ENCODE peak calls at places on chromosomes 2 and 18, in eight cellular contexts. F, V, B, Q, L, M, H and G are unnamed samples.

GRCh38 chr2:206230060-206230890 is 44.2 kb upstream of the ZDBF2 start:
- DNase-seq in F (no peak), V (no peak), B (no peak), Q (no peak), L (no peak), M (no peak), H (no peak), G (no peak)

GRCh38 chr2:17934721-17935120 is 56.3 kb downstream of the KCNS3 start:
- DNase-seq in F (no peak), V (peak; percentile 50), B (no peak), Q (peak; percentile 58), L (no peak), M (no peak), H (no peak), G (no peak)

GRCh38 chr2:72973566-72974435 is 56.5 kb downstream of the EMX1 start:
- DNase-seq in F (no peak), V (peak; percentile 49), B (no peak), Q (peak; percentile 57), L (no peak), M (peak; percentile 41), H (no peak), G (no peak)

GRCh38 chr2:13193075-13193474 is 476.3 kb downstream of the TRIB2 start:
- DNase-seq in F (no peak), V (no peak), B (no peak), Q (peak; percentile 70), L (no peak), M (no peak), H (no peak), G (no peak)

GRCh38 chr2:99569393-99569792 is 79.6 kb upstream of the REV1 start:
- DNase-seq in F (no peak), V (no peak), B (no peak), Q (no peak), L (no peak), M (no peak), H (no peak), G (no peak)

GRCh38 chr2:118340103-118340502 is 251.8 kb downstream of the INSIG2 start:
- DNase-seq in F (no peak), V (no peak), B (no peak), Q (no peak), L (no peak), M (no peak), H (no peak), G (no peak)

GRCh38 chr2:234444888-234445287 is 52.0 kb downstream of the ARL4C start:
- DNase-seq in F (no peak), V (no peak), B (no peak), Q (peak; percentile 94), L (peak; percentile 53), M (peak; percentile 45), H (no peak), G (no peak)

GRCh38 chr2:49037197-49037596 is 117.1 kb downstream of the FSHR start:
- DNase-seq in F (no peak), V (no peak), B (no peak), Q (no peak), L (no peak), M (no peak), H (no peak), G (no peak)

GRCh38 chr18:66603941-66604627 is at the start of gene CDH19:
- DNase-seq in F (no peak), V (no peak), B (no peak), Q (no peak), L (no peak), M (no peak), H (no peak), G (no peak)

GRCh38 chr18:59556265-59556664 is 141.0 kb downstream of the CCBE1 start:
- DNase-seq in F (no peak), V (no peak), B (no peak), Q (peak; percentile 64), L (no peak), M (no peak), H (no peak), G (no peak)

GRCh38 chr2:10041711-10042110 is 1.6 kb upstream of the KLF11 start:
- DNase-seq in F (no peak), V (no peak), B (no peak), Q (no peak), L (no peak), M (no peak), H (no peak), G (no peak)
- H3K4me3 ChIP-seq in F (no peak overlapping the region), V (peak overlapping the region; percentile 57), B (no peak overlapping the region), Q (no peak overlapping the region), L (no peak overlapping the region), M (no peak overlapping the region), H (no peak overlapping the region), G (no peak overlapping the region)

GRCh38 chr2:239296020-239296932 is 104.5 kb downstream of the HDAC4 start:
- DNase-seq in F (peak; percentile 11), V (peak; percentile 49), B (no peak), Q (no peak), L (no peak), M (peak; percentile 13), H (no peak), G (peak; percentile 56)
- H3K27ac ChIP-seq in F (peak overlapping the region; percentile 9), V (peak overlapping the region; percentile 97), B (no peak overlapping the region), Q (no peak overlapping the region), L (no peak overlapping the region), M (peak overlapping the region; percentile 39), H (peak overlapping the region; percentile 53), G (peak overlapping the region; percentile 73)

GRCh38 chr18:79608535-79608934 is 71.1 kb upstream of the CTDP1 start:
- DNase-seq in F (peak; percentile 10), V (peak; percentile 47), B (no peak), Q (no peak), L (no peak), M (no peak), H (no peak), G (no peak)

GRCh38 chr18:79611040-79611681 is 68.4 kb upstream of the CTDP1 start:
- DNase-seq in F (no peak), V (peak; percentile 46), B (no peak), Q (peak; percentile 47), L (no peak), M (no peak), H (no peak), G (peak; percentile 30)

GRCh38 chr18:79609021-79609461 is 70.6 kb upstream of the CTDP1 start:
- DNase-seq in F (no peak), V (peak; percentile 26), B (no peak), Q (no peak), L (no peak), M (no peak), H (no peak), G (no peak)

GRCh38 chr18:79610461-79611039 is 69.1 kb upstream of the CTDP1 start:
- DNase-seq in F (no peak), V (peak; percentile 53), B (no peak), Q (no peak), L (no peak), M (peak; percentile 3), H (no peak), G (no peak)

DNA sequence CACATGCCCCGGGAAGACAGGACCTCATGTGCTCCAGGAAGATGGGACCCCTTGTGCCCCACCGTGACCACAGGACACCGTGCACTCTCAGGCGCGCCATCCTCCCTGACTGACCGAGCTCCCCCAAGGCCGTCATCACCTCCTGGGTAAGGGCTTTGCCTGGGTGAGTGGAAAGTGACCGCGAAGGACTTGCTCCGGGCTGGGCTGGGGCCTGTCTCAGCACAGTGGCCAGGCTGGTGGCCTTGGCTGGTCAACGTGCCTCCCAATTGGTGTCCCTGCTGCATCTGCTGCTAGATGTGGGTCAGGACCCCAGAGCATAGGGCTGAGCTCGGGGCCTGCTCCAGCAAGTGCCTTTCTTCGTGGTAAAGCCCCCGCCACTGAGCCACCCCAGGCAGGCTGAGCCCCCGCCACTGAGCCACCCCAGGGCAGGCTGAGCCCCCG is 69.7 kb upstream of the CTDP1 start:
- DNase-seq in F (no peak), V (peak; percentile 40), B (no peak), Q (no peak), L (no peak), M (no peak), H (no peak), G (no peak)
- H3K27me3 ChIP-seq in F (no peaks in the 10 kb centered on the region), V (peaks cover 7% of the 10 kb centered on the region), B (no peaks in the 10 kb centered on the region), Q (no peaks in the 10 kb centered on the region), L (no peaks in the 10 kb centered on the region), M (no peaks in the 10 kb centered on the region), H (no peaks in the 10 kb centered on the region), G (no peaks in the 10 kb centered on the region)

GRCh38 chr2:237075749-237076599 is 9.7 kb upstream of the COPS8 start:
- DNase-seq in F (no peak), V (no peak), B (no peak), Q (no peak), L (no peak), M (no peak), H (no peak), G (no peak)
- H3K4me3 ChIP-seq in F (no peak overlapping the region), V (no peak overlapping the region), B (no peak overlapping the region), Q (no peak overlapping the region), L (no peak overlapping the region), M (no peak overlapping the region), H (no peak overlapping the region), G (no peak overlapping the region)

GRCh38 chr2:201908901-201909300 is 102.6 kb downstream of the CDK15 start:
- DNase-seq in F (no peak), V (no peak), B (no peak), Q (no peak), L (no peak), M (no peak), H (no peak), G (no peak)

GRCh38 chr2:201909348-201909747 is 103.0 kb downstream of the CDK15 start:
- DNase-seq in F (no peak), V (no peak), B (no peak), Q (peak; percentile 80), L (no peak), M (no peak), H (no peak), G (no peak)

GRCh38 chr2:201904529-201905420 is 98.4 kb downstream of the CDK15 start:
- DNase-seq in F (no peak), V (no peak), B (no peak), Q (no peak), L (no peak), M (no peak), H (no peak), G (no peak)

GRCh38 chr2:201909961-201910361 is 103.6 kb downstream of the CDK15 start:
- DNase-seq in F (no peak), V (no peak), B (no peak), Q (peak; percentile 84), L (no peak), M (peak; percentile 13), H (no peak), G (no peak)

GRCh38 chr2:201907128-201907886 is 101.0 kb downstream of the CDK15 start:
- DNase-seq in F (no peak), V (no peak), B (no peak), Q (no peak), L (no peak), M (no peak), H (no peak), G (no peak)
- H3K27ac ChIP-seq in F (no peak overlapping the region), V (no peak overlapping the region), B (no peak overlapping the region), Q (no peak overlapping the region), L (no peak overlapping the region), M (no peak overlapping the region), H (no peak overlapping the region), G (no peak overlapping the region)

GRCh38 chr2:134721596-134721995 is 2.8 kb upstream of the TMEM163 start:
- DNase-seq in F (no peak), V (no peak), B (no peak), Q (no peak), L (no peak), M (no peak), H (no peak), G (no peak)
- H3K27me3 ChIP-seq in F (peaks cover 52% of the 10 kb centered on the region), V (peaks cover 14% of the 10 kb centered on the region), B (no peaks in the 10 kb centered on the region), Q (peaks cover 32% of the 10 kb centered on the region), L (peaks cover 43% of the 10 kb centered on the region), M (peaks cover 67% of the 10 kb centered on the region), H (peaks cover 11% of the 10 kb centered on the region), G (peaks cover 5% of the 10 kb centered on the region)